ENCODE peak calls at places on chromosomes 13 and 19, in nine cellular contexts. Q is GDM1; X is activated CD4-positive, alpha-beta T cell treated with anti-CD3 and anti-CD28 coated beads for 48 hours; Z is glutamatergic neuron; E is NCI-H774; T is NB4; N is CD4-positive, alpha-beta T cell; D is ELF-1; F is T-helper 2 cell. I is an unnamed sample.

GRCh38 chr13:92158335-92158734 is 759.9 kb downstream of the GPC5 start:
- DNase-seq in E (no peak), D (no peak), T (peak), Q (peak), F (no peak), Z (no peak), X (no peak), N (no peak), I (no peak)

GRCh38 chr19:30240904-30241695 is 131.1 kb upstream of the ZNF536 start:
- DNase-seq in F (no peak), N (no peak), E (no peak), Q (no peak), X (no peak), Z (no peak), T (no peak), D (no peak), I (no peak)

GRCh38 chr13:44049546-44049945 is 169.8 kb downstream of the LACC1 start:
- DNase-seq in Z (no peak), N (no peak), D (no peak), Q (no peak), T (no peak), F (no peak), X (no peak), E (no peak), I (peak)

GRCh38 chr13:45895880-45896279 is 44.3 kb upstream of the SIAH3 start:
- DNase-seq in D (no peak), F (no peak), X (no peak), T (no peak), Q (no peak), N (no peak), Z (no peak), E (no peak), I (no peak)

GRCh38 chr13:75544681-75545333 is 4.8 kb upstream of the UCHL3 start:
- DNase-seq in N (no peak), X (no peak), F (no peak), D (no peak), Q (no peak), E (no peak), Z (no peak), T (peak), I (no peak)

GRCh38 chr13:110388141-110388943 is 81.3 kb downstream of the COL4A2 start:
- DNase-seq in N (no peak), T (peak), Q (no peak), F (no peak), X (no peak), Z (no peak), E (no peak), D (peak), I (peak)

GRCh38 chr13:25860265-25860664 is 191.6 kb downstream of the SHISA2 start:
- DNase-seq in X (no peak), E (no peak), T (no peak), Q (no peak), D (no peak), N (no peak), F (no peak), Z (no peak), I (no peak)

GRCh38 chr19:34480971-34481821 is at the start of gene WTIP:
- DNase-seq in T (no peak), F (no peak), N (no peak), X (no peak), E (no peak), Q (no peak), Z (peak), D (peak), I (no peak)

GRCh38 chr19:56144396-56144795 is 3.3 kb downstream of the ZNF444 start:
- DNase-seq in F (no peak), X (no peak), N (no peak), Z (no peak), Q (peak), T (peak), D (no peak), E (no peak), I (no peak)

GRCh38 chr13:51284339-51284738 is 55.2 kb upstream of the SERPINE3 start:
- DNase-seq in Q (no peak), D (no peak), E (no peak), F (no peak), X (no peak), T (no peak), Z (no peak), N (no peak), I (no peak)

GRCh38 chr13:91362908-91363307 is 15.4 kb downstream of the MIR17HG start:
- DNase-seq in T (no peak), E (no peak), Q (no peak), F (no peak), D (no peak), N (no peak), Z (no peak), X (no peak), I (no peak)

GRCh38 chr13:29722415-29722814 is 126.9 kb upstream of the SLC7A1 start:
- DNase-seq in X (no peak), Q (no peak), F (no peak), T (no peak), E (no peak), Z (no peak), N (no peak), D (no peak), I (no peak)

GRCh38 chr13:99172951-99173350 is 27.7 kb upstream of the UBAC2 start:
- DNase-seq in F (no peak), Q (no peak), Z (no peak), T (no peak), D (no peak), N (no peak), E (no peak), X (no peak), I (no peak)

GRCh38 chr13:111389621-111390521 is 69.4 kb downstream of the TEX29 start:
- DNase-seq in X (no peak), Q (no peak), T (no peak), E (no peak), Z (peak), F (no peak), N (no peak), D (no peak), I (no peak)

GRCh38 chr13:38783992-38784875 is 97.4 kb downstream of the FREM2 start:
- DNase-seq in E (no peak), T (no peak), X (no peak), F (no peak), D (no peak), Z (no peak), N (no peak), Q (no peak), I (no peak)

I was measured in NCI-H2107.